ENCODE peak calls at places on chromosomes 7 and 10, in eight cellular contexts. Q is ELR; X is stimulated activated CD8-positive, alpha-beta memory T cell treated with anti-CD3 and anti-CD28 coated beads, Interleukin-4, amount 100 ng/mL, for 4 hours; N is NAMALWA; W is hepatocyte; S is hippocampal formation; A is T-helper 9 cell; I is C1 segment of cervical spinal cord. O is an unnamed sample.

GRCh38 chr7:144027070-144027469 is 21.7 kb upstream of the OR2A5 start:
- DNase-seq in Q (peak; percentile 31), X (no peak), N (peak; percentile 28), W (peak; percentile 34), S (peak; percentile 64), A (no peak), I (no peak), O (no peak)

GRCh38 chr7:110650313-110650712 is 440.6 kb upstream of the LRRN3 start:
- DNase-seq in Q (no peak), X (no peak), N (no peak), W (no peak), S (no peak), A (no peak), I (no peak), O (no peak)

GRCh38 chr10:60870803-60871202 is 73.2 kb downstream of the RHOBTB1 start:
- DNase-seq in Q (no peak), X (no peak), N (no peak), W (no peak), S (no peak), A (no peak), I (no peak), O (no peak)

GRCh38 chr10:126408953-126409641 is 20.8 kb upstream of the ADAM12 start:
- DNase-seq in Q (no peak), X (no peak), N (no peak), W (no peak), S (no peak), A (no peak), I (no peak), O (no peak)

GRCh38 chr10:128220011-128220410 is 93.8 kb upstream of the MKI67 start:
- DNase-seq in Q (no peak), X (no peak), N (no peak), W (peak; percentile 53), S (no peak), A (no peak), I (no peak), O (no peak)

GRCh38 chr7:134476044-134476443 is 17.1 kb upstream of the AKR1B1 start:
- DNase-seq in Q (no peak), X (no peak), N (no peak), W (no peak), S (no peak), A (no peak), I (no peak), O (no peak)

GRCh38 chr10:62582804-62583208 is 208.6 kb downstream of the ZNF365 start:
- DNase-seq in Q (peak; percentile 89), X (no peak), N (no peak), W (peak; percentile 30), S (no peak), A (no peak), I (no peak), O (no peak)

GRCh38 chr7:55964802-55965470 is 551 bp downstream of the NIPSNAP2 start:
- DNase-seq in Q (peak; percentile 77), X (peak; percentile 11), N (peak; percentile 60), W (no peak), S (peak; percentile 58), A (peak; percentile 24), I (peak; percentile 65), O (peak; percentile 8)

GRCh38 chr10:8180348-8180747 is 125.9 kb downstream of the GATA3 start:
- DNase-seq in Q (no peak), X (no peak), N (no peak), W (no peak), S (no peak), A (no peak), I (no peak), O (no peak)

GRCh38 chr7:36746347-36746746 is 22.1 kb upstream of the AOAH start:
- DNase-seq in Q (no peak), X (no peak), N (no peak), W (peak; percentile 77), S (no peak), A (no peak), I (no peak), O (no peak)

GRCh38 chr10:132698761-132699391 is 87.1 kb downstream of the NKX6-2 start:
- DNase-seq in Q (no peak), X (no peak), N (no peak), W (no peak), S (no peak), A (no peak), I (no peak), O (no peak)